ENCODE peak calls at places on chromosomes 6 and 20, in six cellular contexts. Z, F, E, L, H and P are unnamed samples.

GRCh38 chr6:3438190-3439167 is 18.4 kb downstream of the SLC22A23 start:
- DNase-seq in Z (no peak), F (peak; percentile 77), E (no peak), L (no peak), H (no peak), P (peak; percentile 50)

GRCh38 chr6:157374889-157375443 is 6.0 kb upstream of the ZDHHC14 start:
- DNase-seq in Z (no peak), F (no peak), E (no peak), L (no peak), H (peak; percentile 68), P (no peak)

GRCh38 chr20:57395111-57395959 is 4.1 kb downstream of the RBM38 start:
- DNase-seq in Z (no peak), F (peak; percentile 62), E (peak; percentile 34), L (no peak), H (no peak), P (peak; percentile 38)

GRCh38 chr6:119463081-119463626 is 113.6 kb upstream of the MAN1A1 start:
- DNase-seq in Z (no peak), F (no peak), E (no peak), L (no peak), H (no peak), P (no peak)

GRCh38 chr6:47464052-47464451 is 13.5 kb upstream of the CD2AP start:
- DNase-seq in Z (no peak), F (no peak), E (no peak), L (no peak), H (no peak), P (no peak)

GRCh38 chr20:10307359-10307735 is 88.7 kb downstream of the SNAP25 start:
- DNase-seq in Z (no peak), F (peak; percentile 64), E (no peak), L (no peak), H (no peak), P (no peak)

GRCh38 chr6:8855411-8855810 is 420.1 kb upstream of the SLC35B3 start:
- DNase-seq in Z (no peak), F (no peak), E (no peak), L (no peak), H (no peak), P (no peak)

GRCh38 chr6:130666796-130667195 is 160.4 kb upstream of the SMLR1 start:
- DNase-seq in Z (no peak), F (no peak), E (no peak), L (no peak), H (no peak), P (no peak)

GRCh38 chr20:35881676-35882075 is 72.6 kb downstream of the SCAND1 start:
- DNase-seq in Z (no peak), F (no peak), E (no peak), L (no peak), H (no peak), P (no peak)

GRCh38 chr6:135372758-135373157 is 124.8 kb downstream of the AHI1 start:
- DNase-seq in Z (no peak), F (no peak), E (no peak), L (no peak), H (no peak), P (no peak)

GRCh38 chr6:154370545-154370944 is 13.9 kb upstream of the IPCEF1 start:
- DNase-seq in Z (no peak), F (peak; percentile 59), E (no peak), L (no peak), H (peak; percentile 45), P (no peak)

GRCh38 chr6:170471458-170471857 is 81.6 kb downstream of the PSMB1 start:
- DNase-seq in Z (no peak), F (no peak), E (no peak), L (no peak), H (no peak), P (no peak)

GRCh38 chr6:117548797-117549301 is 53.5 kb downstream of the GOPC start:
- DNase-seq in Z (no peak), F (peak; percentile 71), E (peak; percentile 21), L (no peak), H (peak; percentile 21), P (peak; percentile 52)

DNA sequence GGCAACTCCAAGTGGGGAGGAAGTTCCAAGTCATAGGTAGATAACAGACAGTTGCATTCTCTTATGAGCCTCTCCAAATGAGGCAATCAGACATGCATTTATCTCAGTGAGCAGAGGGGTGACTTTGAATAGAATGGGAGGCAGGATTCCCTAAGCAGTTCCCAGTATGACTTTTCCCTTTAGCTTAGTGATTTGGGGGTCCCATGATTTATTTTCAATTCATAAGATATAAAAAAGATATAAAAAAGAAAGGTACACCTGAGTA is 823 bp upstream of the UFL1 start:
- DNase-seq in Z (no peak), F (no peak), E (no peak), L (no peak), H (no peak), P (no peak)
- H3K4me3 ChIP-seq in Z (peak overlapping the region; percentile 88), F (peak overlapping the region; percentile 85), E (peak overlapping the region; percentile 72), L (peak overlapping the region; percentile 65), H (peak overlapping the region; percentile 74), P (peak overlapping the region; percentile 96)

GRCh38 chr20:43686820-43687219 is 19.9 kb downstream of the MYBL2 start:
- DNase-seq in Z (no peak), F (no peak), E (no peak), L (no peak), H (no peak), P (no peak)

GRCh38 chr20:43680976-43681375 is 14.1 kb downstream of the MYBL2 start:
- DNase-seq in Z (no peak), F (no peak), E (no peak), L (no peak), H (no peak), P (no peak)

GRCh38 chr20:43681991-43682410 is 15.1 kb downstream of the MYBL2 start:
- DNase-seq in Z (no peak), F (no peak), E (no peak), L (no peak), H (no peak), P (no peak)

GRCh38 chr20:43681468-43681942 is 14.6 kb downstream of the MYBL2 start:
- DNase-seq in Z (no peak), F (no peak), E (no peak), L (no peak), H (peak; percentile 26), P (no peak)

DNA sequence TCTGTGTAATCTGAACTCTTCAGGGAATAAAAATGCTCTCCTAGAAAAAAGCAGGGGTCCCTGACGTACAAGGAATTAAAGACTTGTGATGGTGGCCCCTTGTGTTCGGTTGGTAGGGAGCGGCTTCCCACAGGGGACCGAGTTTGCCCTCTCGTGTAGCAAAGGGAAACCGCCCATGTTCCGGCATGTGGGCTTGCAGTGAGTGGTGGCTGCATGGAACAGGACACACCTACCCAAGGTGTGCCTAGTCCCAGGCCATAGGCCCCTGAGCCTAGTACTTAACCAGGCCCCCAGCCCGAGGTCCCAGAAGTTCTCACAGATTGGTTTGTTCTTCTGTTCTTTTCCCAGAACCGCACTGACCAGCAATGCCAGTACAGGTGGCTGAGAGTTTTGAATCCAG is 15.5 kb downstream of the MYBL2 start:
- DNase-seq in Z (no peak), F (no peak), E (no peak), L (no peak), H (no peak), P (no peak)
- H3K36me3 ChIP-seq in Z (no peaks in the 10 kb centered on the region), F (no peaks in the 10 kb centered on the region), E (peaks cover 9% of the 10 kb centered on the region), L (no peaks in the 10 kb centered on the region), H (peaks cover 4% of the 10 kb centered on the region), P (no peaks in the 10 kb centered on the region)

GRCh38 chr6:167714166-167714565 is 112.5 kb upstream of the AFDN start:
- DNase-seq in Z (no peak), F (peak; percentile 42), E (no peak), L (no peak), H (no peak), P (no peak)

GRCh38 chr6:167712332-167713087 is 114.2 kb upstream of the AFDN start:
- DNase-seq in Z (no peak), F (no peak), E (no peak), L (no peak), H (no peak), P (no peak)

GRCh38 chr6:167710521-167710920 is 116.2 kb upstream of the AFDN start:
- DNase-seq in Z (no peak), F (no peak), E (no peak), L (no peak), H (no peak), P (no peak)

GRCh38 chr6:167713088-167713475 is 113.6 kb upstream of the AFDN start:
- DNase-seq in Z (no peak), F (no peak), E (no peak), L (no peak), H (no peak), P (no peak)

GRCh38 chr6:167711784-167712183 is 114.9 kb upstream of the AFDN start:
- DNase-seq in Z (no peak), F (no peak), E (no peak), L (no peak), H (no peak), P (no peak)
- H3K4me3 ChIP-seq in Z (no peak overlapping the region), F (no peak overlapping the region), E (no peak overlapping the region), L (no peak overlapping the region), H (no peak overlapping the region), P (no peak overlapping the region)

GRCh38 chr20:38277691-38278090 is 17.2 kb upstream of the KIAA1755 start:
- DNase-seq in Z (no peak), F (no peak), E (no peak), L (no peak), H (no peak), P (no peak)
- H3K36me3 ChIP-seq in Z (no peaks in the 10 kb centered on the region), F (no peaks in the 10 kb centered on the region), E (no peaks in the 10 kb centered on the region), L (no peaks in the 10 kb centered on the region), H (no peaks in the 10 kb centered on the region), P (no peaks in the 10 kb centered on the region)

DNA sequence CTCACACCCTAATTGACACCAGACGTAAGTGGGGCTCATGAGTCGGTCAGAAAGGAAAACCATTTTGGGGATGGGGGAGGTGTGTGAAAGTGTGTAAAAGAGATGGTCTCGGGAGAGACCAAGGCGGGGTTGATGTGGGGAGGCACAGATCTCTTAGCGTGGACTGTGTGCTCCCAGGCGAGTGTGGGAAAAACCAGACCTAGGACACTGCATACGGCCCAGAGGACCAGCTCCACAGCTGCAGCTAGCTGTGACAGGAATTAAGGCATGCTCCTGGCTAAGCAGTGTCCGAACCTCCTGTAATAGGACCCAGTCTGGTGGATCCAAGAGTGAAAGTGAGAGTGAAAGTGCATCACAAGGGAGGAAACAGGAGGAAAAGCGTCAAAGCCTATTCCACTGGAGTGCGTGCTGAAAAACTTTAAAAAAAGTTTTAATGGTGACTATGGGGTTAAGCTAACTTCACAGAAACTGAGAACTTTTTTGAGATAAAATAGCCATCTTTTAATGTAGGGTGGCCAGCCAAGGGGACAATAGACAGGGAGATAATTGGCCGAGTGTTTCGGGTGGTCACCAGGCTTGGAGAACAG is 9.6 kb downstream of the IL22RA2 start:
- DNase-seq in Z (no peak), F (no peak), E (no peak), L (no peak), H (no peak), P (no peak)
- H3K4me3 ChIP-seq in Z (no peak overlapping the region), F (no peak overlapping the region), E (no peak overlapping the region), L (no peak overlapping the region), H (no peak overlapping the region), P (no peak overlapping the region)

GRCh38 chr20:32773880-32774279 is 11.7 kb downstream of the DNMT3B start:
- DNase-seq in Z (no peak), F (no peak), E (no peak), L (no peak), H (no peak), P (no peak)
- H3K36me3 ChIP-seq in Z (no peaks in the 10 kb centered on the region), F (no peaks in the 10 kb centered on the region), E (no peaks in the 10 kb centered on the region), L (no peaks in the 10 kb centered on the region), H (peaks cover 93% of the 10 kb centered on the region), P (no peaks in the 10 kb centered on the region)

GRCh38 chr20:25622049-25622448 is 1.8 kb downstream of the NANP start:
- DNase-seq in Z (no peak), F (no peak), E (no peak), L (no peak), H (no peak), P (no peak)
- H3K4me3 ChIP-seq in Z (peak overlapping the region; percentile 95), F (peak overlapping the region; percentile 66), E (peak overlapping the region; percentile 98), L (no peak overlapping the region), H (peak overlapping the region; percentile 81), P (no peak overlapping the region)

GRCh38 chr6:38078671-38079070 is 259.1 kb downstream of the ZFAND3 start:
- DNase-seq in Z (no peak), F (peak; percentile 12), E (no peak), L (no peak), H (no peak), P (no peak)
- H3K36me3 ChIP-seq in Z (peaks cover 4% of the 10 kb centered on the region), F (no peaks in the 10 kb centered on the region), E (no peaks in the 10 kb centered on the region), L (peaks cover 4% of the 10 kb centered on the region), H (no peaks in the 10 kb centered on the region), P (no peaks in the 10 kb centered on the region)